ENCODE peak calls at places on chromosomes 16 and 17, in four cellular contexts. One of them, this sample, is unnamed.

GRCh38 chr16:87706278-87707000 is 59.3 kb downstream of the KLHDC4 start:
- DNase-seq in left ventricle myocardium superior: no peak
- DNase-seq in endothelial cell: no peak
- DNase-seq in AG08396: no peak
- DNase-seq in this sample: no peak

GRCh38 chr17:56914641-56915263 is 903 bp upstream of the TRIM25 start:
- DNase-seq in left ventricle myocardium superior: no peak
- DNase-seq in AG08396: no peak
- DNase-seq in endothelial cell: no peak
- DNase-seq in this sample: no peak

GRCh38 chr17:16486373-16487250 is 5.4 kb downstream of the LRRC75A start:
- DNase-seq in endothelial cell: no peak
- DNase-seq in left ventricle myocardium superior: peak; percentile 90
- DNase-seq in AG08396: peak; percentile 56
- DNase-seq in this sample: no peak

GRCh38 chr16:57113664-57114063 is 21.3 kb downstream of the CPNE2 start:
- DNase-seq in AG08396: no peak
- DNase-seq in left ventricle myocardium superior: no peak
- DNase-seq in endothelial cell: no peak
- DNase-seq in this sample: no peak

GRCh38 chr16:74990832-74991231 is 5.9 kb upstream of the WDR59 start:
- DNase-seq in AG08396: no peak
- DNase-seq in left ventricle myocardium superior: no peak
- DNase-seq in endothelial cell: no peak
- DNase-seq in this sample: no peak

GRCh38 chr17:7989781-7990655 is 12.4 kb upstream of the GUCY2D start:
- DNase-seq in left ventricle myocardium superior: peak; percentile 91
- DNase-seq in AG08396: peak; percentile 86
- DNase-seq in endothelial cell: peak; percentile 93
- DNase-seq in this sample: peak; percentile 81

GRCh38 chr17:52297230-52298010 is 138.9 kb upstream of the CA10 start:
- DNase-seq in left ventricle myocardium superior: no peak
- DNase-seq in endothelial cell: no peak
- DNase-seq in AG08396: no peak
- DNase-seq in this sample: no peak

GRCh38 chr16:30665830-30666190 is 7.6 kb downstream of the FBRS start:
- DNase-seq in endothelial cell: no peak
- DNase-seq in left ventricle myocardium superior: no peak
- DNase-seq in AG08396: no peak
- DNase-seq in this sample: no peak